ENCODE peak calls at places on chromosomes 13 and 19, in ten cellular contexts. One of them, this sample, is unnamed.

GRCh38 chr13:50644081-50644871 is 199.2 kb downstream of the DLEU7 start:
- DNase-seq in A549: no peak
- DNase-seq in pancreas: no peak
- DNase-seq in WERI-Rb-1: no peak
- DNase-seq in NCI-H1092 treated with DMSO at 0.1 percent for 48 hours: no peak
- DNase-seq in NCI-H460: peak; percentile 67
- DNase-seq in CD8-positive, alpha-beta T cell: no peak
- DNase-seq in glutamatergic neuron: no peak
- DNase-seq in NCI-H446: no peak
- DNase-seq in activated CD4-positive, alpha-beta T cell treated with anti-CD3 and anti-CD28 coated beads for 1 hour: no peak
- DNase-seq in this sample: no peak

GRCh38 chr13:32426191-32426980 is 1.5 kb downstream of the N4BP2L1 start:
- DNase-seq in A549: no peak
- DNase-seq in pancreas: no peak
- DNase-seq in WERI-Rb-1: no peak
- DNase-seq in NCI-H1092 treated with DMSO at 0.1 percent for 48 hours: no peak
- DNase-seq in NCI-H460: no peak
- DNase-seq in CD8-positive, alpha-beta T cell: peak; percentile 48
- DNase-seq in glutamatergic neuron: no peak
- DNase-seq in NCI-H446: no peak
- DNase-seq in activated CD4-positive, alpha-beta T cell treated with anti-CD3 and anti-CD28 coated beads for 1 hour: no peak
- DNase-seq in this sample: peak; percentile 11

GRCh38 chr13:23695711-23696512 is 125.7 kb downstream of the TNFRSF19 start:
- DNase-seq in A549: no peak
- DNase-seq in pancreas: no peak
- DNase-seq in WERI-Rb-1: peak; percentile 65
- DNase-seq in NCI-H1092 treated with DMSO at 0.1 percent for 48 hours: no peak
- DNase-seq in NCI-H460: no peak
- DNase-seq in CD8-positive, alpha-beta T cell: peak; percentile 64
- DNase-seq in glutamatergic neuron: peak; percentile 48
- DNase-seq in NCI-H446: no peak
- DNase-seq in activated CD4-positive, alpha-beta T cell treated with anti-CD3 and anti-CD28 coated beads for 1 hour: peak; percentile 33
- DNase-seq in this sample: no peak

GRCh38 chr19:49150106-49150943 is 4.9 kb downstream of the HRC start:
- DNase-seq in A549: peak; percentile 85
- DNase-seq in pancreas: peak; percentile 91
- DNase-seq in WERI-Rb-1: peak; percentile 93
- DNase-seq in NCI-H1092 treated with DMSO at 0.1 percent for 48 hours: peak; percentile 65
- DNase-seq in NCI-H460: peak; percentile 64
- DNase-seq in CD8-positive, alpha-beta T cell: no peak
- DNase-seq in glutamatergic neuron: peak; percentile 94
- DNase-seq in NCI-H446: peak; percentile 86
- DNase-seq in activated CD4-positive, alpha-beta T cell treated with anti-CD3 and anti-CD28 coated beads for 1 hour: no peak
- DNase-seq in this sample: peak; percentile 83

GRCh38 chr19:2283835-2284507 is 2.0 kb upstream of the PEAK3 start:
- DNase-seq in A549: no peak
- DNase-seq in pancreas: no peak
- DNase-seq in WERI-Rb-1: no peak
- DNase-seq in NCI-H1092 treated with DMSO at 0.1 percent for 48 hours: no peak
- DNase-seq in NCI-H460: no peak
- DNase-seq in CD8-positive, alpha-beta T cell: no peak
- DNase-seq in glutamatergic neuron: no peak
- DNase-seq in NCI-H446: no peak
- DNase-seq in activated CD4-positive, alpha-beta T cell treated with anti-CD3 and anti-CD28 coated beads for 1 hour: no peak
- DNase-seq in this sample: no peak

GRCh38 chr13:44048326-44048725 is 168.6 kb downstream of the LACC1 start:
- DNase-seq in A549: no peak
- DNase-seq in pancreas: no peak
- DNase-seq in WERI-Rb-1: no peak
- DNase-seq in NCI-H1092 treated with DMSO at 0.1 percent for 48 hours: no peak
- DNase-seq in NCI-H460: no peak
- DNase-seq in CD8-positive, alpha-beta T cell: no peak
- DNase-seq in glutamatergic neuron: no peak
- DNase-seq in NCI-H446: no peak
- DNase-seq in activated CD4-positive, alpha-beta T cell treated with anti-CD3 and anti-CD28 coated beads for 1 hour: no peak
- DNase-seq in this sample: peak; percentile 38

GRCh38 chr13:72290962-72291681 is 424.1 kb upstream of the DACH1 start:
- DNase-seq in A549: no peak
- DNase-seq in pancreas: no peak
- DNase-seq in WERI-Rb-1: no peak
- DNase-seq in NCI-H1092 treated with DMSO at 0.1 percent for 48 hours: no peak
- DNase-seq in NCI-H460: no peak
- DNase-seq in CD8-positive, alpha-beta T cell: no peak
- DNase-seq in glutamatergic neuron: no peak
- DNase-seq in NCI-H446: no peak
- DNase-seq in activated CD4-positive, alpha-beta T cell treated with anti-CD3 and anti-CD28 coated beads for 1 hour: no peak
- DNase-seq in this sample: no peak

GRCh38 chr13:32947886-32948285 is 68.3 kb upstream of the KL start:
- DNase-seq in A549: no peak
- DNase-seq in pancreas: no peak
- DNase-seq in WERI-Rb-1: no peak
- DNase-seq in NCI-H1092 treated with DMSO at 0.1 percent for 48 hours: peak; percentile 43
- DNase-seq in NCI-H460: no peak
- DNase-seq in CD8-positive, alpha-beta T cell: no peak
- DNase-seq in glutamatergic neuron: peak; percentile 49
- DNase-seq in NCI-H446: no peak
- DNase-seq in activated CD4-positive, alpha-beta T cell treated with anti-CD3 and anti-CD28 coated beads for 1 hour: no peak
- DNase-seq in this sample: no peak

GRCh38 chr19:45507864-45508680 is 793 bp downstream of the VASP start:
- DNase-seq in A549: peak; percentile 71
- DNase-seq in pancreas: peak; percentile 72
- DNase-seq in WERI-Rb-1: peak; percentile 89
- DNase-seq in NCI-H1092 treated with DMSO at 0.1 percent for 48 hours: no peak
- DNase-seq in NCI-H460: no peak
- DNase-seq in CD8-positive, alpha-beta T cell: peak; percentile 61
- DNase-seq in glutamatergic neuron: peak; percentile 75
- DNase-seq in NCI-H446: no peak
- DNase-seq in activated CD4-positive, alpha-beta T cell treated with anti-CD3 and anti-CD28 coated beads for 1 hour: peak; percentile 29
- DNase-seq in this sample: peak; percentile 62

GRCh38 chr19:28419312-28419711 is 793.6 kb downstream of the UQCRFS1 start:
- DNase-seq in A549: no peak
- DNase-seq in pancreas: no peak
- DNase-seq in WERI-Rb-1: no peak
- DNase-seq in NCI-H1092 treated with DMSO at 0.1 percent for 48 hours: no peak
- DNase-seq in NCI-H460: no peak
- DNase-seq in CD8-positive, alpha-beta T cell: no peak
- DNase-seq in glutamatergic neuron: no peak
- DNase-seq in NCI-H446: no peak
- DNase-seq in activated CD4-positive, alpha-beta T cell treated with anti-CD3 and anti-CD28 coated beads for 1 hour: no peak
- DNase-seq in this sample: no peak

GRCh38 chr19:51407631-51408131 is 9.8 kb downstream of the SIGLEC10 start:
- DNase-seq in A549: peak; percentile 72
- DNase-seq in pancreas: no peak
- DNase-seq in WERI-Rb-1: peak; percentile 64
- DNase-seq in NCI-H1092 treated with DMSO at 0.1 percent for 48 hours: no peak
- DNase-seq in NCI-H460: peak; percentile 30
- DNase-seq in CD8-positive, alpha-beta T cell: no peak
- DNase-seq in glutamatergic neuron: no peak
- DNase-seq in NCI-H446: no peak
- DNase-seq in activated CD4-positive, alpha-beta T cell treated with anti-CD3 and anti-CD28 coated beads for 1 hour: no peak
- DNase-seq in this sample: peak; percentile 54

GRCh38 chr19:49552749-49553148 is 24.9 kb downstream of the RCN3 start:
- DNase-seq in A549: no peak
- DNase-seq in pancreas: no peak
- DNase-seq in WERI-Rb-1: no peak
- DNase-seq in NCI-H1092 treated with DMSO at 0.1 percent for 48 hours: no peak
- DNase-seq in NCI-H460: no peak
- DNase-seq in CD8-positive, alpha-beta T cell: peak; percentile 50
- DNase-seq in glutamatergic neuron: no peak
- DNase-seq in NCI-H446: no peak
- DNase-seq in activated CD4-positive, alpha-beta T cell treated with anti-CD3 and anti-CD28 coated beads for 1 hour: no peak
- DNase-seq in this sample: no peak

GRCh38 chr19:28727133-28727834 is 485.7 kb downstream of the UQCRFS1 start:
- DNase-seq in A549: no peak
- DNase-seq in pancreas: peak; percentile 82
- DNase-seq in WERI-Rb-1: no peak
- DNase-seq in NCI-H1092 treated with DMSO at 0.1 percent for 48 hours: no peak
- DNase-seq in NCI-H460: no peak
- DNase-seq in CD8-positive, alpha-beta T cell: no peak
- DNase-seq in glutamatergic neuron: peak; percentile 78
- DNase-seq in NCI-H446: no peak
- DNase-seq in activated CD4-positive, alpha-beta T cell treated with anti-CD3 and anti-CD28 coated beads for 1 hour: no peak
- DNase-seq in this sample: no peak

GRCh38 chr19:5679289-5680082 is 830 bp downstream of the MICOS13 start:
- DNase-seq in A549: no peak
- DNase-seq in pancreas: no peak
- DNase-seq in WERI-Rb-1: no peak
- DNase-seq in NCI-H1092 treated with DMSO at 0.1 percent for 48 hours: no peak
- DNase-seq in NCI-H460: no peak
- DNase-seq in CD8-positive, alpha-beta T cell: no peak
- DNase-seq in glutamatergic neuron: no peak
- DNase-seq in NCI-H446: no peak
- DNase-seq in activated CD4-positive, alpha-beta T cell treated with anti-CD3 and anti-CD28 coated beads for 1 hour: no peak
- DNase-seq in this sample: peak; percentile 39

GRCh38 chr13:79496188-79496587 is 15.2 kb downstream of the NDFIP2 start:
- DNase-seq in A549: no peak
- DNase-seq in pancreas: no peak
- DNase-seq in WERI-Rb-1: no peak
- DNase-seq in NCI-H1092 treated with DMSO at 0.1 percent for 48 hours: no peak
- DNase-seq in NCI-H460: no peak
- DNase-seq in CD8-positive, alpha-beta T cell: no peak
- DNase-seq in glutamatergic neuron: no peak
- DNase-seq in NCI-H446: no peak
- DNase-seq in activated CD4-positive, alpha-beta T cell treated with anti-CD3 and anti-CD28 coated beads for 1 hour: no peak
- DNase-seq in this sample: no peak

GRCh38 chr19:39093761-39094160 is 9.6 kb downstream of the ACP7 start:
- DNase-seq in A549: peak; percentile 48
- DNase-seq in pancreas: no peak
- DNase-seq in WERI-Rb-1: no peak
- DNase-seq in NCI-H1092 treated with DMSO at 0.1 percent for 48 hours: no peak
- DNase-seq in NCI-H460: no peak
- DNase-seq in CD8-positive, alpha-beta T cell: no peak
- DNase-seq in glutamatergic neuron: no peak
- DNase-seq in NCI-H446: no peak
- DNase-seq in activated CD4-positive, alpha-beta T cell treated with anti-CD3 and anti-CD28 coated beads for 1 hour: no peak
- DNase-seq in this sample: peak; percentile 39

GRCh38 chr19:4609878-4610511 is 29.3 kb upstream of the TNFAIP8L1 start:
- DNase-seq in A549: no peak
- DNase-seq in pancreas: no peak
- DNase-seq in WERI-Rb-1: peak; percentile 38
- DNase-seq in NCI-H1092 treated with DMSO at 0.1 percent for 48 hours: peak; percentile 23
- DNase-seq in NCI-H460: no peak
- DNase-seq in CD8-positive, alpha-beta T cell: no peak
- DNase-seq in glutamatergic neuron: peak; percentile 54
- DNase-seq in NCI-H446: no peak
- DNase-seq in activated CD4-positive, alpha-beta T cell treated with anti-CD3 and anti-CD28 coated beads for 1 hour: no peak
- DNase-seq in this sample: no peak

GRCh38 chr19:58409010-58409790 is 751 bp downstream of the ZNF584 start:
- DNase-seq in A549: peak; percentile 66
- DNase-seq in pancreas: peak; percentile 72
- DNase-seq in WERI-Rb-1: peak; percentile 42
- DNase-seq in NCI-H1092 treated with DMSO at 0.1 percent for 48 hours: peak; percentile 23
- DNase-seq in NCI-H460: no peak
- DNase-seq in CD8-positive, alpha-beta T cell: no peak
- DNase-seq in glutamatergic neuron: no peak
- DNase-seq in NCI-H446: no peak
- DNase-seq in activated CD4-positive, alpha-beta T cell treated with anti-CD3 and anti-CD28 coated beads for 1 hour: no peak
- DNase-seq in this sample: peak; percentile 50

GRCh38 chr13:81406639-81407292 is 1065.8 kb upstream of the SPRY2 start:
- DNase-seq in A549: no peak
- DNase-seq in pancreas: no peak
- DNase-seq in WERI-Rb-1: no peak
- DNase-seq in NCI-H1092 treated with DMSO at 0.1 percent for 48 hours: no peak
- DNase-seq in NCI-H460: no peak
- DNase-seq in CD8-positive, alpha-beta T cell: no peak
- DNase-seq in glutamatergic neuron: no peak
- DNase-seq in NCI-H446: no peak
- DNase-seq in activated CD4-positive, alpha-beta T cell treated with anti-CD3 and anti-CD28 coated beads for 1 hour: no peak
- DNase-seq in this sample: no peak

GRCh38 chr19:46297700-46298476 is 1.0 kb downstream of the HIF3A start:
- DNase-seq in A549: no peak
- DNase-seq in pancreas: no peak
- DNase-seq in WERI-Rb-1: no peak
- DNase-seq in NCI-H1092 treated with DMSO at 0.1 percent for 48 hours: peak; percentile 9
- DNase-seq in NCI-H460: no peak
- DNase-seq in CD8-positive, alpha-beta T cell: no peak
- DNase-seq in glutamatergic neuron: no peak
- DNase-seq in NCI-H446: no peak
- DNase-seq in activated CD4-positive, alpha-beta T cell treated with anti-CD3 and anti-CD28 coated beads for 1 hour: no peak
- DNase-seq in this sample: peak; percentile 84

GRCh38 chr13:48950507-48950886 is 25.2 kb upstream of the FNDC3A start:
- DNase-seq in A549: no peak
- DNase-seq in pancreas: no peak
- DNase-seq in WERI-Rb-1: no peak
- DNase-seq in NCI-H1092 treated with DMSO at 0.1 percent for 48 hours: no peak
- DNase-seq in NCI-H460: peak; percentile 18
- DNase-seq in CD8-positive, alpha-beta T cell: no peak
- DNase-seq in glutamatergic neuron: no peak
- DNase-seq in NCI-H446: no peak
- DNase-seq in activated CD4-positive, alpha-beta T cell treated with anti-CD3 and anti-CD28 coated beads for 1 hour: no peak
- DNase-seq in this sample: no peak

GRCh38 chr19:17078920-17079709 is 3.5 kb downstream of the MYO9B start:
- DNase-seq in A549: no peak
- DNase-seq in pancreas: no peak
- DNase-seq in WERI-Rb-1: peak; percentile 65
- DNase-seq in NCI-H1092 treated with DMSO at 0.1 percent for 48 hours: no peak
- DNase-seq in NCI-H460: no peak
- DNase-seq in CD8-positive, alpha-beta T cell: no peak
- DNase-seq in glutamatergic neuron: no peak
- DNase-seq in NCI-H446: no peak
- DNase-seq in activated CD4-positive, alpha-beta T cell treated with anti-CD3 and anti-CD28 coated beads for 1 hour: no peak
- DNase-seq in this sample: no peak

GRCh38 chr19:44539236-44539819 is 9.9 kb upstream of the CEACAM20 start:
- DNase-seq in A549: no peak
- DNase-seq in pancreas: no peak
- DNase-seq in WERI-Rb-1: no peak
- DNase-seq in NCI-H1092 treated with DMSO at 0.1 percent for 48 hours: no peak
- DNase-seq in NCI-H460: no peak
- DNase-seq in CD8-positive, alpha-beta T cell: no peak
- DNase-seq in glutamatergic neuron: no peak
- DNase-seq in NCI-H446: no peak
- DNase-seq in activated CD4-positive, alpha-beta T cell treated with anti-CD3 and anti-CD28 coated beads for 1 hour: no peak
- DNase-seq in this sample: no peak

GRCh38 chr13:27189192-27189591 is 17.6 kb upstream of the USP12 start:
- DNase-seq in A549: no peak
- DNase-seq in pancreas: no peak
- DNase-seq in WERI-Rb-1: no peak
- DNase-seq in NCI-H1092 treated with DMSO at 0.1 percent for 48 hours: no peak
- DNase-seq in NCI-H460: no peak
- DNase-seq in CD8-positive, alpha-beta T cell: no peak
- DNase-seq in glutamatergic neuron: no peak
- DNase-seq in NCI-H446: no peak
- DNase-seq in activated CD4-positive, alpha-beta T cell treated with anti-CD3 and anti-CD28 coated beads for 1 hour: no peak
- DNase-seq in this sample: peak; percentile 27

GRCh38 chr13:34672631-34673030 is 269.4 kb upstream of the NBEA start:
- DNase-seq in A549: no peak
- DNase-seq in pancreas: no peak
- DNase-seq in WERI-Rb-1: no peak
- DNase-seq in NCI-H1092 treated with DMSO at 0.1 percent for 48 hours: no peak
- DNase-seq in NCI-H460: no peak
- DNase-seq in CD8-positive, alpha-beta T cell: no peak
- DNase-seq in glutamatergic neuron: no peak
- DNase-seq in NCI-H446: no peak
- DNase-seq in activated CD4-positive, alpha-beta T cell treated with anti-CD3 and anti-CD28 coated beads for 1 hour: no peak
- DNase-seq in this sample: no peak

GRCh38 chr13:48221301-48222190 is 11.5 kb upstream of the ITM2B start:
- DNase-seq in A549: no peak
- DNase-seq in pancreas: no peak
- DNase-seq in WERI-Rb-1: no peak
- DNase-seq in NCI-H1092 treated with DMSO at 0.1 percent for 48 hours: no peak
- DNase-seq in NCI-H460: no peak
- DNase-seq in CD8-positive, alpha-beta T cell: no peak
- DNase-seq in glutamatergic neuron: no peak
- DNase-seq in NCI-H446: no peak
- DNase-seq in activated CD4-positive, alpha-beta T cell treated with anti-CD3 and anti-CD28 coated beads for 1 hour: no peak
- DNase-seq in this sample: peak; percentile 40

GRCh38 chr13:80716610-80717081 is 375.7 kb upstream of the SPRY2 start:
- DNase-seq in A549: no peak
- DNase-seq in pancreas: peak; percentile 54
- DNase-seq in WERI-Rb-1: no peak
- DNase-seq in NCI-H1092 treated with DMSO at 0.1 percent for 48 hours: peak; percentile 76
- DNase-seq in NCI-H460: no peak
- DNase-seq in CD8-positive, alpha-beta T cell: no peak
- DNase-seq in glutamatergic neuron: peak; percentile 16
- DNase-seq in NCI-H446: no peak
- DNase-seq in activated CD4-positive, alpha-beta T cell treated with anti-CD3 and anti-CD28 coated beads for 1 hour: no peak
- DNase-seq in this sample: peak; percentile 5

GRCh38 chr19:50725932-50726230 is 2.7 kb downstream of the CLEC11A start:
- DNase-seq in A549: no peak
- DNase-seq in pancreas: no peak
- DNase-seq in WERI-Rb-1: no peak
- DNase-seq in NCI-H1092 treated with DMSO at 0.1 percent for 48 hours: no peak
- DNase-seq in NCI-H460: no peak
- DNase-seq in CD8-positive, alpha-beta T cell: no peak
- DNase-seq in glutamatergic neuron: no peak
- DNase-seq in NCI-H446: no peak
- DNase-seq in activated CD4-positive, alpha-beta T cell treated with anti-CD3 and anti-CD28 coated beads for 1 hour: no peak
- DNase-seq in this sample: no peak